ENCODE peak calls at places on chromosomes 16 and 17, in seven cellular contexts. C is mucosa of descending colon, A is Peyer's patch, F is body of pancreas, K is colonic mucosa, H is heart left ventricle, J is esophagus squamous epithelium. P is an unnamed sample.

GRCh38 chr16:58970775-58971174 is 236.7 kb upstream of the GOT2 start:
- DNase-seq in C (no peak), A (no peak), F (no peak), K (no peak), H (no peak), J (no peak), P (no peak)

GRCh38 chr17:80871341-80871740 is 120.3 kb upstream of the CHMP6 start:
- DNase-seq in C (peak), A (peak), F (no peak), K (no peak), H (no peak), J (no peak), P (no peak)

GRCh38 chr17:44348234-44348987 is 3.3 kb downstream of the GRN start:
- DNase-seq in C (no peak), A (no peak), F (no peak), K (no peak), H (no peak), J (no peak), P (peak)

GRCh38 chr17:56099649-56100048 is 53.6 kb upstream of the ANKFN1 start:
- DNase-seq in C (no peak), A (no peak), F (no peak), K (no peak), H (no peak), J (no peak), P (peak)

GRCh38 chr17:18028114-18028513 is 10.9 kb downstream of the ATPAF2 start:
- DNase-seq in C (no peak), A (no peak), F (no peak), K (no peak), H (no peak), J (no peak), P (no peak)

GRCh38 chr17:56602292-56603130 is 9.0 kb downstream of the NOG start:
- DNase-seq in C (no peak), A (no peak), F (no peak), K (no peak), H (no peak), J (no peak), P (no peak)

GRCh38 chr16:84489141-84489540 is 15.3 kb downstream of the MEAK7 start:
- DNase-seq in C (no peak), A (no peak), F (no peak), K (peak), H (no peak), J (no peak), P (no peak)

GRCh38 chr17:35044181-35044580 is 19.3 kb downstream of the RFFL start:
- DNase-seq in C (no peak), A (no peak), F (no peak), K (no peak), H (no peak), J (no peak), P (no peak)

GRCh38 chr16:2798723-2799204 is 494 bp downstream of the PRSS41 start:
- DNase-seq in C (peak), A (peak), F (no peak), K (no peak), H (no peak), J (no peak), P (no peak)

GRCh38 chr16:3141781-3142311 is 7.0 kb downstream of the ZNF213 start:
- DNase-seq in C (no peak), A (no peak), F (no peak), K (no peak), H (no peak), J (no peak), P (no peak)

GRCh38 chr16:15704545-15704987 is 54.5 kb downstream of the NDE1 start:
- DNase-seq in C (peak), A (peak), F (peak), K (peak), H (peak), J (no peak), P (peak)

GRCh38 chr17:29158096-29158495 is 22.1 kb downstream of the MYO18A start:
- DNase-seq in C (no peak), A (no peak), F (no peak), K (no peak), H (no peak), J (no peak), P (no peak)

GRCh38 chr16:50666658-50667496 is 14.2 kb downstream of the SNX20 start:
- DNase-seq in C (no peak), A (no peak), F (no peak), K (no peak), H (no peak), J (no peak), P (no peak)

GRCh38 chr17:63702223-63702577 is 2.3 kb upstream of the LIMD2 start:
- DNase-seq in C (peak), A (no peak), F (no peak), K (peak), H (no peak), J (no peak), P (no peak)

GRCh38 chr16:12320298-12320706 is 343.8 kb downstream of the SNX29 start:
- DNase-seq in C (no peak), A (no peak), F (no peak), K (no peak), H (no peak), J (no peak), P (peak)

GRCh38 chr16:13453938-13454553 is 465.9 kb upstream of the ERCC4 start:
- DNase-seq in C (no peak), A (no peak), F (peak), K (peak), H (no peak), J (no peak), P (peak)

GRCh38 chr17:37614823-37615222 is 5.6 kb upstream of the SYNRG start:
- DNase-seq in C (no peak), A (no peak), F (no peak), K (no peak), H (no peak), J (no peak), P (no peak)
- TF ChIP-seq CTCF in C (no peak), A (no peak), F (no peak), K (no peak), H (no peak), J (no peak), P (no peak)

DNA sequence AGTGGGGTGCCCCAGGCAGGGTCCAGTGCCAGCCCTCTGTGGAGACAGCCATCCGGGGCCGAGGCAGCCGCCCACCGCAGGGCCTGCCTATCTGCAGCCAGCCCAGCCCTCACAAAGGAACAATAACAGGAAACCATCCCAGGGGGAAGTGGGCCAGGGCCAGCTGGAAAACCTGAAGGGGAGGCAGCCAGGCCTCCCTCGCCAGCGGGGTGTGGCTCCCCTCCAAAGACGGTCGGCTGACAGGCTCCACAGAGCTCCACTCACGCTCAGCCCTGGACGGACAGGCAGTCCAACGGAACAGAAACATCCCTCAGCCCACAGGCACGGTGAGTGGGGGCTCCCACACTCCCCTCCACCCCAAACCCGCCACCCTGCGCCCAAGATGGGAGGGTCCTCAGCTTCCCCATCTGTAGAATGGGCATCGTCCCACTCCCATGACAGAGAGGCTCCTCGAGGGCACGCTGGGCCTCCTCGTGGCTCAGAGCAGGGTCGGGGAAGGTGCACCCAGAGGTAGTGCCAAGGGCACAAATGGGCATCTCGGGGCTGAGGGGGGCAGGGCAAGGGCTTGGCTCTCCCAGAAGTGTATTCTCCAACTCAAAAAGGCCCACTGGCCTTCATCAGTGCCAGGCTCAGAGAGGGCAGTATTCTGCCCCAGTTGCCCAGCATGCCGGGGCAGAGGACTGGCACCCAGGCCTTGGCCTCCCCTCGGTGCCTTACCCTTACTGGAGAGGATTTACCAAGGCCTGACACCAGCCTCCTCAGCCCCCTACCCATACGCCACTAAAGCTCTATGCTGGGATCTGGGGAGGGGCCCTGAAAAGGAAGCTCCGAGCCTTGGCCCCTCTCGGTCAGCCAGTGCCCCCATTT is at the start of gene CDH5:
- DNase-seq in C (peak), A (no peak), F (no peak), K (no peak), H (peak), J (no peak), P (peak)
- H3K4me3 ChIP-seq in C (no peak), A (no peak), F (no peak), K (peak), H (peak), J (peak), P (no peak)

GRCh38 chr17:66850692-66851091 is 15.8 kb downstream of the CACNG5 start:
- DNase-seq in C (no peak), A (no peak), F (no peak), K (no peak), H (no peak), J (no peak), P (no peak)

GRCh38 chr17:66849851-66850580 is 15.1 kb downstream of the CACNG5 start:
- DNase-seq in C (no peak), A (no peak), F (no peak), K (no peak), H (no peak), J (no peak), P (no peak)

GRCh38 chr17:66860204-66860603 is 25.3 kb downstream of the CACNG5 start:
- DNase-seq in C (no peak), A (no peak), F (no peak), K (no peak), H (no peak), J (no peak), P (no peak)

GRCh38 chr17:66858182-66859083 is 23.5 kb downstream of the CACNG5 start:
- DNase-seq in C (no peak), A (no peak), F (no peak), K (no peak), H (no peak), J (no peak), P (no peak)

GRCh38 chr17:66855204-66855603 is 20.3 kb downstream of the CACNG5 start:
- DNase-seq in C (no peak), A (no peak), F (no peak), K (peak), H (no peak), J (no peak), P (no peak)
- TF ChIP-seq CTCF in C (no peak), A (no peak), F (no peak), K (no peak), H (no peak), J (no peak), P (peak)

DNA sequence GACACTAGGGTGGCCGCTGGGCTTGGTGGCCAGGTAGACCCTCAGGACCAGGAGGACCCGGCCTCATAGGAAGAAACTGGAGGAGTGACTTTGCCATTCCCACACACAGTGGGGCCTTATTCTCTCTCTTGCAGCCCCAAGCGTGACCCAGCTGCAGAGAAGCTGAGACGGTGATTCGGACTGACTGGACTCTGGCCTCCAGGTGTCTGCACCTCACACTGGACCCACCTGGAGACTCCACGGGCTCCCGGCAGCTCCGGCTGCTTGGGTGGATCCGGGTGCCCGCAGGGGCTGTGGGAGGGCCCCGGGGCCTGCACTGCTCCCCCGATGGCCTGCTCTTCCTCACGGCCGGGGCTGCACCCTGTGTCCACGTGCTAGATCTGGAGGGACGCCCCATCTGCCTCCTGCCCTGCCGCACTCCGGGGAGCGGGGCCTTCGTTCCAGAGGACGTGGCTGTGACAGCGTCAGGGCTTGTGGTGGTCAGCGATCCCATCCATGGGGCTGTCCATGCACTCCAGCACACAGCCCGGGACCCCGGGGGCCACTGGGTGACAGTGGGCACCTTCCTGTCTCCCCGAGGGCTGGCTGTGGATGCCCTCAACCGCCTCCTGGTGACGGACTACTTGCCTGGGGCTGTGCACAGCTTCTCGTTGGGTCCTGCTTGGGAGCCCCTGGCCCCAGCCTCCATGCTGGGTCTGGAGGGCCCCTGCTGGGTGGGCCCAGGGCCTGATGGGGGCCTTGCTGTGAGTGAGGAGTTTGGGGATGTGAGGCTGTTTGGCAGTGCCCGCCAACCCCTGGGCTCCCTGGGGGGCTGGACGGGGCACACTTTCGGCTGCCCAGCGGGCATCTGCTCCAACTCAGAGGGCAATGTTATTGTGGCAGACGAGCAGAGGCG is 804 bp downstream of the NHLRC4 start:
- DNase-seq in C (no peak), A (no peak), F (no peak), K (no peak), H (no peak), J (no peak), P (no peak)
- H3K4me3 ChIP-seq in C (no peak), A (no peak), F (no peak), K (peak), H (no peak), J (peak), P (no peak)

DNA sequence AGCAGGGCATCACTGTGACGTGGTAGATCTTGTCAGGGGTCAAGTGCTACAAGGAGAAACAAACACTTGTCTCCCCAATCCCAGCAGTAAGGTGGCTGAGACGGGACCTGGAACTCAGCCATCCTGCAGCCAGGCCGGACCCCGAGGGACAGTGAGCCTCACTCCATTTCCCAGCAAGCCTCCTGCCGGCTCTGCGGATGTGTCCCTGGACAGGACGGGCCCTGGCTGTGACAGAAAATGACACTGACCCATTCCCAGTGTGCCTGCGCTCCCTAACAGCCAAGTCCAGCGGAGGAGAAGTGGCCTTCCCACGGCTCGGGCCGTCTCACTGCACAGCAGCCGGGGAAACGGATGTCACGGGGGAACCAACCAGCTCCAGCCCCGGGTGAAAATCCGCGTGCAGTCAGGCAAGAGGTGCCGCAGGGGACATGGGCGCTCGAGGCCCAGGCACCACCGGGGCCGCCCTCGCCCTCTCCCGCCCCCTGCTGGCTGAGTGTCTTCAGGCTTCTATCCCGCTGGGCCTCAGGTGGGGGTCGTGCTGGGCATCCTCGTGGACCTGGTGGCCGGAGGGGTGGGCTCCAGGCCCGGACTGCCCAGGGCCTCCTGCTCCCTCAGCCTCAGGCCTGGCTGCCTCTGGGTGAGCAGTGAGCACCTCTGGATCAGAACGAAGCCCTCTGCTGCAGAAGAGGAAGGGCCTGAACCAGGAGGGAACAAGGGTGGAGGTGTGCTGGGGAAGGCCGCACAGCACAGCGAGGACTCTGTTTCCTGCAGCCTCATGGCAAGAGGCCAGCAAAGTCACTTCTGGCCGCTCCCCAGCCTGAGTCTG is 6.7 kb downstream of the HAGHL start:
- DNase-seq in C (no peak), A (no peak), F (peak), K (no peak), H (no peak), J (no peak), P (no peak)
- TF ChIP-seq CTCF in C (no peak), A (no peak), F (no peak), K (peak), H (peak), J (no peak), P (peak)

GRCh38 chr16:17858061-17858460 is 387.3 kb upstream of the XYLT1 start:
- DNase-seq in C (no peak), A (no peak), F (no peak), K (no peak), H (no peak), J (no peak), P (no peak)
- H3K4me3 ChIP-seq in C (no peak), A (no peak), F (no peak), K (no peak), H (no peak), J (no peak), P (no peak)